ENCODE peak calls at places on chromosomes 7 and 10, in seven cellular contexts. A is spleen; Z is stimulated activated CD4-positive, alpha-beta T cell treated with anti-CD3 and anti-CD28 coated beads, Interleukin-15, amount 100 ng/mL, for 1 hour; I is GM10248; P is dorsolateral prefrontal cortex; L is epithelial cell of proximal tubule; Y is NCI-H446 treated with DMSO at 0.1 percent for 48 hours. V is an unnamed sample.

GRCh38 chr7:104814671-104815400 is 199.2 kb upstream of the KMT2E start:
- DNase-seq in A (no peak), Z (no peak), I (no peak), P (no peak), L (no peak), Y (no peak), V (no peak)

GRCh38 chr10:14416308-14416700 is 85.6 kb upstream of the FRMD4A start:
- DNase-seq in A (no peak), Z (no peak), I (no peak), P (no peak), L (no peak), Y (no peak), V (no peak)

GRCh38 chr10:35912615-35913170 is 270.6 kb upstream of the FZD8 start:
- DNase-seq in A (no peak), Z (no peak), I (no peak), P (no peak), L (peak), Y (no peak), V (no peak)

GRCh38 chr10:62459072-62459471 is 84.9 kb downstream of the ZNF365 start:
- DNase-seq in A (no peak), Z (no peak), I (no peak), P (no peak), L (no peak), Y (no peak), V (no peak)

GRCh38 chr7:96670338-96671289 is 39.0 kb downstream of the SEM1 start:
- DNase-seq in A (no peak), Z (no peak), I (no peak), P (no peak), L (no peak), Y (peak), V (no peak)

GRCh38 chr10:43881657-43882056 is 233.0 kb upstream of the ZNF32 start:
- DNase-seq in A (no peak), Z (no peak), I (no peak), P (no peak), L (no peak), Y (no peak), V (no peak)

GRCh38 chr7:40571796-40572195 is 437.0 kb downstream of the SUGCT start:
- DNase-seq in A (no peak), Z (no peak), I (no peak), P (no peak), L (no peak), Y (no peak), V (no peak)

GRCh38 chr7:55306331-55306730 is 58.8 kb upstream of the LANCL2 start:
- DNase-seq in A (no peak), Z (no peak), I (no peak), P (no peak), L (no peak), Y (no peak), V (no peak)

GRCh38 chr7:106110885-106111670 is 1.0 kb downstream of the SYPL1 start:
- DNase-seq in A (no peak), Z (no peak), I (no peak), P (no peak), L (peak), Y (no peak), V (no peak)

GRCh38 chr10:35421553-35422178 is 85.4 kb downstream of the CCNY start:
- DNase-seq in A (no peak), Z (no peak), I (no peak), P (no peak), L (peak), Y (no peak), V (peak)

GRCh38 chr10:71927159-71927558 is 37.0 kb upstream of the CHST3 start:
- DNase-seq in A (no peak), Z (no peak), I (no peak), P (no peak), L (no peak), Y (no peak), V (no peak)

GRCh38 chr7:18228686-18229085 is 201.0 kb upstream of the PRPS1L1 start:
- DNase-seq in A (no peak), Z (no peak), I (no peak), P (no peak), L (no peak), Y (no peak), V (no peak)

GRCh38 chr7:112938895-112939588 is 147.6 kb downstream of the GPR85 start:
- DNase-seq in A (peak), Z (peak), I (peak), P (no peak), L (no peak), Y (no peak), V (no peak)

GRCh38 chr7:150716368-150716767 is at the start of gene GIMAP1:
- DNase-seq in A (peak), Z (peak), I (no peak), P (no peak), L (no peak), Y (no peak), V (no peak)

GRCh38 chr7:23377134-23377533 is 78.0 kb downstream of the MALSU1 start:
- DNase-seq in A (no peak), Z (no peak), I (no peak), P (no peak), L (no peak), Y (no peak), V (no peak)

GRCh38 chr10:72088879-72089585 is 681 bp upstream of the SPOCK2 start:
- DNase-seq in A (peak), Z (peak), I (peak), P (no peak), L (no peak), Y (no peak), V (no peak)

GRCh38 chr10:101230185-101230917 is 1.1 kb upstream of the LBX1 start:
- DNase-seq in A (no peak), Z (no peak), I (no peak), P (no peak), L (no peak), Y (no peak), V (no peak)

GRCh38 chr7:29853072-29853471 is 46.8 kb downstream of the WIPF3 start:
- DNase-seq in A (no peak), Z (no peak), I (no peak), P (no peak), L (no peak), Y (no peak), V (no peak)

GRCh38 chr7:42914009-42914725 is 2.3 kb upstream of the C7orf25 start:
- DNase-seq in A (no peak), Z (no peak), I (no peak), P (no peak), L (no peak), Y (no peak), V (no peak)

GRCh38 chr7:36639826-36640225 is 84.5 kb downstream of the AOAH start:
- DNase-seq in A (peak), Z (no peak), I (no peak), P (no peak), L (no peak), Y (no peak), V (no peak)

GRCh38 chr7:143381427-143382125 is 431 bp downstream of the ZYX start:
- DNase-seq in A (peak), Z (no peak), I (no peak), P (peak), L (no peak), Y (no peak), V (peak)

GRCh38 chr10:120493411-120494312 is 36.6 kb downstream of the PLPP4 start:
- DNase-seq in A (no peak), Z (no peak), I (no peak), P (no peak), L (no peak), Y (no peak), V (no peak)

GRCh38 chr7:83824214-83824613 is 175.3 kb upstream of the SEMA3E start:
- DNase-seq in A (no peak), Z (no peak), I (no peak), P (no peak), L (no peak), Y (no peak), V (no peak)

GRCh38 chr10:97139651-97140283 is 46.0 kb downstream of the SLIT1 start:
- DNase-seq in A (peak), Z (no peak), I (no peak), P (no peak), L (no peak), Y (no peak), V (no peak)

GRCh38 chr7:20514364-20514763 is 101.1 kb upstream of the ABCB5 start:
- DNase-seq in A (no peak), Z (no peak), I (no peak), P (no peak), L (peak), Y (peak), V (peak)

GRCh38 chr7:113912881-113913280 is 5.9 kb downstream of the PPP1R3A start:
- DNase-seq in A (no peak), Z (no peak), I (no peak), P (no peak), L (no peak), Y (peak), V (no peak)

V was measured in frontal cortex.